ENCODE peak calls at places on chromosomes 4 and X, in four cellular contexts. E is left lobe of liver, N is RPMI7951, W is T-helper 2 cell. S is an unnamed sample.

GRCh38 chrX:3191821-3192220 is 150.6 kb downstream of the ARSF start:
- DNase-seq in N (peak; percentile 59), E (no peak), W (no peak), S (no peak)

GRCh38 chr4:119627267-119628190 is 1.1 kb downstream of the PDE5A start:
- DNase-seq in N (peak; percentile 11), W (peak; percentile 66), E (peak; percentile 55), S (peak; percentile 53)

GRCh38 chr4:145956288-145956890 is 17.8 kb upstream of the ZNF827 start:
- DNase-seq in N (peak; percentile 35), W (peak; percentile 51), E (no peak), S (no peak)

GRCh38 chrX:52420824-52421443 is 52.1 kb downstream of the XAGE2 start:
- DNase-seq in N (no peak), W (no peak), E (no peak), S (no peak)

GRCh38 chr4:2287594-2287915 is 25.6 kb upstream of the MXD4 start:
- DNase-seq in N (no peak), W (no peak), E (no peak), S (no peak)

GRCh38 chr4:77028241-77028640 is 47.5 kb downstream of the CCNI start:
- DNase-seq in N (no peak), W (peak; percentile 87), E (no peak), S (no peak)

GRCh38 chrX:8815460-8816065 is 14.4 kb upstream of the FAM9A start:
- DNase-seq in N (peak; percentile 50), W (peak; percentile 15), E (no peak), S (no peak)

GRCh38 chr4:168844261-168845039 is 165.6 kb downstream of the CBR4 start:
- DNase-seq in N (no peak), W (no peak), E (no peak), S (no peak)

S was measured in right lobe of liver.